ENCODE peak calls at places on chromosomes 4 and X, in nine cellular contexts. G is MM.1S, V is GM23338, B is heart left ventricle, L is PC-3, A is brain microvascular endothelial cell, D is IMR-90, F is body of pancreas, C is pancreas. X is an unnamed sample.

GRCh38 chr4:122700178-122700725 is 32.3 kb upstream of the BBS12 start:
- DNase-seq in G (no peak), V (peak; percentile 24), B (peak; percentile 61), L (peak; percentile 63), A (peak; percentile 70), D (peak; percentile 65), F (peak; percentile 66), C (no peak), X (peak; percentile 54)

GRCh38 chrX:20412871-20413486 is 146.3 kb upstream of the RPS6KA3 start:
- DNase-seq in G (no peak), V (no peak), B (peak; percentile 8), L (no peak), A (no peak), D (no peak), F (peak; percentile 43), C (no peak), X (no peak)

GRCh38 chr4:150822407-150822806 is 192.7 kb downstream of the LRBA start:
- DNase-seq in G (no peak), V (no peak), B (no peak), L (no peak), A (no peak), D (no peak), F (no peak), C (no peak), X (no peak)

GRCh38 chr4:152468408-152468807 is 67.5 kb downstream of the FBXW7 start:
- DNase-seq in G (no peak), V (no peak), B (no peak), L (no peak), A (no peak), D (no peak), F (no peak), C (no peak), X (no peak)

GRCh38 chr4:176654565-176655216 is 138.0 kb downstream of the VEGFC start:
- DNase-seq in G (peak; percentile 8), V (no peak), B (no peak), L (no peak), A (no peak), D (peak; percentile 42), F (no peak), C (no peak), X (no peak)

GRCh38 chr4:70114091-70114490 is 39.9 kb upstream of the PRR27 start:
- DNase-seq in G (no peak), V (no peak), B (no peak), L (no peak), A (no peak), D (no peak), F (no peak), C (no peak), X (no peak)

GRCh38 chr4:189117426-189117825 is 823.2 kb upstream of the FRG1 start:
- DNase-seq in G (no peak), V (peak; percentile 45), B (no peak), L (peak; percentile 3), A (no peak), D (peak; percentile 13), F (no peak), C (no peak), X (no peak)

GRCh38 chrX:21929209-21929608 is 11.3 kb upstream of the SMS start:
- DNase-seq in G (no peak), V (no peak), B (no peak), L (no peak), A (no peak), D (no peak), F (no peak), C (no peak), X (no peak)

GRCh38 chrX:13377537-13377936 is 57.7 kb upstream of the ATXN3L start:
- DNase-seq in G (no peak), V (no peak), B (peak; percentile 32), L (no peak), A (peak; percentile 57), D (peak; percentile 95), F (peak; percentile 3), C (no peak), X (peak; percentile 62)

GRCh38 chr4:6619466-6620255 is 20.8 kb upstream of the MRFAP1 start:
- DNase-seq in G (no peak), V (no peak), B (no peak), L (no peak), A (no peak), D (no peak), F (no peak), C (no peak), X (no peak)

GRCh38 chr4:152255437-152255836 is 280.5 kb downstream of the FBXW7 start:
- DNase-seq in G (no peak), V (no peak), B (no peak), L (peak; percentile 51), A (peak; percentile 33), D (peak; percentile 27), F (no peak), C (no peak), X (no peak)

GRCh38 chr4:26113339-26113940 is 199.4 kb downstream of the SMIM20 start:
- DNase-seq in G (no peak), V (no peak), B (no peak), L (no peak), A (no peak), D (no peak), F (no peak), C (no peak), X (peak; percentile 16)

DNA sequence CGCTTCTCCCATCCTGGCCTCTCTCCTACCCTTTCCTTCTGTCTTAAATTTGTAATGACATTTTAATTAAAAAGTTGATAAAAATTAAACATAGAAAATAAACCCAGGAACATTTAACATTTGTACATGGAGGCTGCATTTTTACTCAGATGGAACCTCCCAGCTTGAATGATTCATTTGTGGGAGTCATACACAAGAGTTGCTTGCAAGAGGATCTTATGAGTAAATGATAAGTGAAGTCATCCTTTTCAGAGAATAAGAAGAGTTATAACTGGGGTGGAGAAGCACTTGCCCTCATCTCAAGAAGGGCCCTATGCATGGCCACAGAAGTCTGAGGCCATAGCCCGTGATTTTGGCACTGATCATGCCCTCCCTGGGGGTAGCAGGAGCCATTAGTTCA is 482.9 kb upstream of the BOD1L1 start:
- DNase-seq in G (no peak), V (no peak), B (no peak), L (peak; percentile 57), A (peak; percentile 18), D (peak; percentile 85), F (no peak), C (no peak), X (peak; percentile 19)
- H3K27ac ChIP-seq in G (no peak overlapping the region), V (no peak overlapping the region), B (no peak overlapping the region), L (peak overlapping the region; percentile 93), A (no peak overlapping the region), D (no peak overlapping the region), F (no peak overlapping the region), C (no peak overlapping the region), X (no peak overlapping the region)

DNA sequence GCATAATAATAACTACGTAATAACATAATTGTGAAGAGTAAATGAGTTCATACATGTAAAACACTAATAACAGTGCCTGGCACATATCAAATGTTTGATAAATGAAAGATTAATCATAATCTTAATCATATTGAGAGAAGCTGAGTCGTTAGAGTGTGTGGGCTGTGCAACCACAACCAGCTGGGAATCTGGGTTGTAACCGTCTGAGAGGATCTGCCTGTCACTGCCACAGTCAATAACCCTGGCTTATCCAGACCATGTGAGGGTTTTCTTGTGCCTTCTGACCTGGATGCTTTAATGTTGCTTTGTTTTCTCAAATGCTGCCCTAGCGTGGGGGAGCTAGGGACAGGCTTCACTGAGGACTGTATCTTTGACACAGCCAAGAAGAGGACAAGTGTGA is 73.9 kb downstream of the TRPC5 start:
- DNase-seq in G (no peak), V (no peak), B (no peak), L (no peak), A (no peak), D (no peak), F (no peak), C (no peak), X (no peak)
- TF ChIP-seq CTCF in G (no peak), V (no peak), B (no peak), L (no peak), A (no peak), D (no peak), F (no peak), C (no peak), X (no peak)

DNA sequence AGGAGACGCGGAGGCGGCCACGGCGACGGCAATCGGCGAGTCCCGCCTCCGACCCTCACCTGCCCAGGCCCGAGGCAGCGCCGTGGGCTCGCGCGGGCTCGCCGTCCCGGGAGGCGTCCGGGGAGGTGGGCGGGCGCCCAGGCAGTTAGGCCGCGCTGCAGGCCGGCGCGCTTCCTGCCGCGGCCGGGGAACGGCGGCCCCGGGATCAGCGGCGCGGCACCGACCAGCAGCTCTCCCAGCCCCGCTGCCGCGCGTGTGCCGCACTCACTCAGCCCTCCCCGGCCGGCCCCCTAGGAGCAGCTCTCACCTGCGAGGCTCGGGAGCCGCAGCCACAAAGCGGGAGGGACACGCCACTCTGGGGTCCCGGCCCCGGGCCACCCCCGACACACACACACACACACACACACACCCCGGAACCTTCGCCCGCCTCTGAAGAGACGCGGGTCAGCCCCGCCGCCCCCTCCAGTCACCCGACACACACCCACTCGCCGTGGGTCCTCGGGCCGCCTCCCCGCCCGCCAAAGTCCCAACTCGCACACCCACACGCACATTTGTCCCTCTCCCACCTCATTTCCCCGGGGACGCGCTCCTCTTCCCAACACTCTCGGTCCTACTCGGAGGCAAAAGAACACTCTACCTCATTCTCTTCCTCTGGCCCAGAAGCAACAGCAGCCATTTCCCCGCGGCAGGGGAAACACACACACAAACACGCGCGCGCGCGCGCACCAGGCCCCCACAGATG is at the start of gene CNOT6L:
- DNase-seq in G (peak; percentile 82), V (peak; percentile 75), B (peak; percentile 82), L (peak; percentile 68), A (peak; percentile 31), D (peak; percentile 73), F (peak; percentile 79), C (peak; percentile 88), X (peak; percentile 28)
- H3K27ac ChIP-seq in G (peak within 1 kb of the TSS; percentile 95), V (peak within 1 kb of the TSS; percentile 72), B (peak within 1 kb of the TSS; percentile 99), L (peak within 1 kb of the TSS; percentile 64), A (peak within 1 kb of the TSS; percentile 68), D (peak within 1 kb of the TSS; percentile 83), F (peak within 1 kb of the TSS; percentile 96), C (peak within 1 kb of the TSS; percentile 91), X (peak within 1 kb of the TSS; percentile 80)

GRCh38 chrX:74272230-74272629 is 31.8 kb upstream of the ZCCHC13 start:
- DNase-seq in G (no peak), V (no peak), B (no peak), L (no peak), A (no peak), D (no peak), F (no peak), C (no peak), X (no peak)
- TF ChIP-seq CTCF in G (no peak), V (no peak), B (no peak), L (no peak), A (no peak), D (no peak), F (no peak), C (no peak), X (no peak)